ENCODE peak calls at places on chromosome 16, in eight cellular contexts. T is SK-N-MC, X is HL-60, Y is GM23338, V is HepG2, L is stomach, E is HCT116, O is transverse colon. G is an unnamed sample.

GRCh38 chr16:68920349-68920748 is 77.0 kb downstream of the TANGO6 start:
- DNase-seq in T (no peak), X (no peak), Y (no peak), V (no peak), L (no peak), E (no peak), O (no peak), G (no peak)

GRCh38 chr16:30660424-30661251 is 2.4 kb downstream of the FBRS start:
- DNase-seq in T (no peak), X (peak), Y (no peak), V (no peak), L (no peak), E (no peak), O (peak), G (no peak)

GRCh38 chr16:1407749-1408148 is 6.8 kb downstream of the UNKL start:
- DNase-seq in T (no peak), X (no peak), Y (no peak), V (no peak), L (no peak), E (no peak), O (no peak), G (no peak)

GRCh38 chr16:62657116-62657515 is 620.9 kb upstream of the CDH8 start:
- DNase-seq in T (no peak), X (no peak), Y (no peak), V (no peak), L (no peak), E (no peak), O (no peak), G (no peak)

GRCh38 chr16:14301150-14302030 is 230.3 kb downstream of the MRTFB start:
- DNase-seq in T (no peak), X (no peak), Y (peak), V (peak), L (peak), E (no peak), O (peak), G (no peak)

GRCh38 chr16:2770057-2770780 is 6.9 kb downstream of the ELOB start:
- DNase-seq in T (no peak), X (peak), Y (no peak), V (no peak), L (no peak), E (no peak), O (no peak), G (no peak)

GRCh38 chr16:51592013-51592501 is 441.0 kb upstream of the SALL1 start:
- DNase-seq in T (no peak), X (no peak), Y (peak), V (no peak), L (no peak), E (no peak), O (no peak), G (no peak)

GRCh38 chr16:81634380-81635121 is 144.5 kb upstream of the PLCG2 start:
- DNase-seq in T (no peak), X (no peak), Y (peak), V (no peak), L (no peak), E (no peak), O (no peak), G (no peak)

GRCh38 chr16:30774367-30775130 is 12.4 kb downstream of the RNF40 start:
- DNase-seq in T (no peak), X (no peak), Y (no peak), V (no peak), L (no peak), E (no peak), O (no peak), G (no peak)

GRCh38 chr16:83952940-83953795 is at the start of gene OSGIN1:
- DNase-seq in T (no peak), X (peak), Y (peak), V (peak), L (peak), E (peak), O (peak), G (peak)
- TF ChIP-seq POLR2AphosphoS5 in T (no peak), X (no peak), Y (no peak), V (peak), L (peak), E (peak), O (peak), G (peak)

GRCh38 chr16:10868562-10869469 is 8.2 kb upstream of the CIITA start:
- DNase-seq in T (no peak), X (peak), Y (no peak), V (no peak), L (no peak), E (no peak), O (peak), G (no peak)
- TF ChIP-seq POLR2AphosphoS5 in T (no peak), X (no peak), Y (no peak), V (no peak), L (no peak), E (no peak), O (peak), G (no peak)

GRCh38 chr16:89945654-89946053 is 2.9 kb upstream of the DEF8 start:
- DNase-seq in T (no peak), X (no peak), Y (peak), V (no peak), L (no peak), E (no peak), O (no peak), G (no peak)
- TF ChIP-seq POLR2AphosphoS5 in T (no peak), X (no peak), Y (no peak), V (no peak), L (no peak), E (no peak), O (no peak), G (no peak)

GRCh38 chr16:55490301-55490700 is 11.3 kb downstream of the MMP2 start:
- DNase-seq in T (no peak), X (no peak), Y (no peak), V (no peak), L (no peak), E (no peak), O (no peak), G (no peak)

GRCh38 chr16:55489956-55490265 is 10.9 kb downstream of the MMP2 start:
- DNase-seq in T (no peak), X (no peak), Y (no peak), V (no peak), L (no peak), E (no peak), O (no peak), G (no peak)

GRCh38 chr16:55492756-55493380 is 13.9 kb downstream of the MMP2 start:
- DNase-seq in T (no peak), X (no peak), Y (no peak), V (no peak), L (no peak), E (no peak), O (no peak), G (peak)

GRCh38 chr16:55489119-55489955 is 10.3 kb downstream of the MMP2 start:
- DNase-seq in T (no peak), X (no peak), Y (no peak), V (no peak), L (no peak), E (no peak), O (no peak), G (no peak)

DNA sequence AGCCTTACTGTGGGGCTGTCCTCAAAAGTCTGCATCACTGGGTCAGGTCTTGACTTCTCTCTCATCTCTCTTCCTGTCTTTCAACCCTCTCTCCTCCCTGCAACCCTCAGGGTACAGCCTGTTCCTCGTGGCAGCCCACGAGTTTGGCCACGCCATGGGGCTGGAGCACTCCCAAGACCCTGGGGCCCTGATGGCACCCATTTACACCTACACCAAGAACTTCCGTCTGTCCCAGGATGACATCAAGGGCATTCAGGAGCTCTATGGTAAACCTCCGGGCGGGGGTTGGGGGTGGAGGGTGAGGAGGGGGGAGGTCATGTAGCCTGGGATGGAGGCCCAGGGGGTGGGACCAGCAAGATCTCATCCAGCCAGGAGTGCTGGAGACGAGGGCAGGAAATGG is 12.7 kb downstream of the MMP2 start:
- DNase-seq in T (no peak), X (no peak), Y (no peak), V (no peak), L (no peak), E (no peak), O (no peak), G (peak)
- TF ChIP-seq POLR2AphosphoS5 in T (no peak), X (no peak), Y (no peak), V (no peak), L (no peak), E (no peak), O (no peak), G (no peak)

GRCh38 chr16:87856796-87857228 is 12.5 kb downstream of the SLC7A5 start:
- DNase-seq in T (no peak), X (no peak), Y (no peak), V (peak), L (no peak), E (no peak), O (no peak), G (no peak)

GRCh38 chr16:87854053-87854906 is 15.0 kb downstream of the SLC7A5 start:
- DNase-seq in T (no peak), X (no peak), Y (no peak), V (peak), L (no peak), E (no peak), O (peak), G (no peak)

GRCh38 chr16:87854907-87855683 is 14.2 kb downstream of the SLC7A5 start:
- DNase-seq in T (no peak), X (no peak), Y (no peak), V (no peak), L (no peak), E (no peak), O (no peak), G (no peak)

GRCh38 chr16:87853411-87854052 is 15.8 kb downstream of the SLC7A5 start:
- DNase-seq in T (peak), X (peak), Y (peak), V (peak), L (peak), E (peak), O (peak), G (peak)

GRCh38 chr16:87855852-87856715 is 13.2 kb downstream of the SLC7A5 start:
- DNase-seq in T (no peak), X (no peak), Y (no peak), V (peak), L (peak), E (no peak), O (peak), G (no peak)
- TF ChIP-seq POLR2AphosphoS5 in T (no peak), X (no peak), Y (no peak), V (peak), L (peak), E (peak), O (peak), G (peak)

GRCh38 chr16:4402439-4403132 is 13.8 kb downstream of the CORO7 start:
- DNase-seq in T (no peak), X (peak), Y (peak), V (peak), L (peak), E (peak), O (peak), G (no peak)
- TF ChIP-seq POLR2AphosphoS5 in T (no peak), X (no peak), Y (no peak), V (no peak), L (no peak), E (no peak), O (no peak), G (peak)

GRCh38 chr16:85151603-85152413 is 39.5 kb upstream of the CIBAR2 start:
- DNase-seq in T (no peak), X (no peak), Y (no peak), V (no peak), L (peak), E (no peak), O (peak), G (no peak)
- TF ChIP-seq POLR2AphosphoS5 in T (no peak), X (no peak), Y (no peak), V (no peak), L (peak), E (no peak), O (no peak), G (peak)